ENCODE peak calls at places on chromosomes 1 and 21, in eight cellular contexts. One of them, this sample, is unnamed.

GRCh38 chr21:26962516-26963305 is 4.2 kb downstream of the ADAMTS5 start:
- DNase-seq in SK-N-SH: no peak
- DNase-seq in transverse colon: no peak
- DNase-seq in esophagus muscularis mucosa: no peak
- DNase-seq in A549: no peak
- DNase-seq in sigmoid colon: no peak
- DNase-seq in K562: no peak
- DNase-seq in ovary: no peak
- DNase-seq in this sample: no peak

GRCh38 chr1:22141948-22142314 is 966 bp downstream of the WNT4 start:
- DNase-seq in SK-N-SH: peak; percentile 74
- DNase-seq in transverse colon: no peak
- DNase-seq in esophagus muscularis mucosa: no peak
- DNase-seq in A549: no peak
- DNase-seq in sigmoid colon: no peak
- DNase-seq in K562: no peak
- DNase-seq in ovary: peak; percentile 37
- DNase-seq in this sample: no peak

GRCh38 chr1:9061949-9062555 is 7.4 kb downstream of the SLC2A5 start:
- DNase-seq in SK-N-SH: no peak
- DNase-seq in transverse colon: no peak
- DNase-seq in esophagus muscularis mucosa: no peak
- DNase-seq in A549: no peak
- DNase-seq in sigmoid colon: no peak
- DNase-seq in K562: peak; percentile 4
- DNase-seq in ovary: no peak
- DNase-seq in this sample: no peak

GRCh38 chr1:232344791-232345399 is 285.0 kb downstream of the SIPA1L2 start:
- DNase-seq in SK-N-SH: no peak
- DNase-seq in transverse colon: no peak
- DNase-seq in esophagus muscularis mucosa: no peak
- DNase-seq in A549: no peak
- DNase-seq in sigmoid colon: no peak
- DNase-seq in K562: no peak
- DNase-seq in ovary: no peak
- DNase-seq in this sample: no peak

GRCh38 chr1:29508458-29509107 is 272.3 kb downstream of the PTPRU start:
- DNase-seq in SK-N-SH: no peak
- DNase-seq in transverse colon: no peak
- DNase-seq in esophagus muscularis mucosa: no peak
- DNase-seq in A549: no peak
- DNase-seq in sigmoid colon: no peak
- DNase-seq in K562: no peak
- DNase-seq in ovary: no peak
- DNase-seq in this sample: peak; percentile 47

GRCh38 chr1:58402444-58402843 is 144.1 kb downstream of the OMA1 start:
- DNase-seq in SK-N-SH: no peak
- DNase-seq in transverse colon: no peak
- DNase-seq in esophagus muscularis mucosa: no peak
- DNase-seq in A549: no peak
- DNase-seq in sigmoid colon: no peak
- DNase-seq in K562: no peak
- DNase-seq in ovary: no peak
- DNase-seq in this sample: no peak

GRCh38 chr1:154019940-154020339 is 29.4 kb downstream of the RPS27 start:
- DNase-seq in SK-N-SH: no peak
- DNase-seq in transverse colon: no peak
- DNase-seq in esophagus muscularis mucosa: no peak
- DNase-seq in A549: no peak
- DNase-seq in sigmoid colon: no peak
- DNase-seq in K562: no peak
- DNase-seq in ovary: no peak
- DNase-seq in this sample: no peak

GRCh38 chr1:171480035-171480434 is 5.3 kb upstream of the PRRC2C start:
- DNase-seq in SK-N-SH: no peak
- DNase-seq in transverse colon: no peak
- DNase-seq in esophagus muscularis mucosa: no peak
- DNase-seq in A549: no peak
- DNase-seq in sigmoid colon: no peak
- DNase-seq in K562: no peak
- DNase-seq in ovary: no peak
- DNase-seq in this sample: no peak

GRCh38 chr1:19065526-19066247 is 109.2 kb upstream of the IFFO2 start:
- DNase-seq in SK-N-SH: no peak
- DNase-seq in transverse colon: no peak
- DNase-seq in esophagus muscularis mucosa: no peak
- DNase-seq in A549: no peak
- DNase-seq in sigmoid colon: no peak
- DNase-seq in K562: no peak
- DNase-seq in ovary: no peak
- DNase-seq in this sample: no peak

GRCh38 chr1:93908394-93909145 is 660 bp downstream of the GCLM start:
- DNase-seq in SK-N-SH: no peak
- DNase-seq in transverse colon: peak; percentile 71
- DNase-seq in esophagus muscularis mucosa: no peak
- DNase-seq in A549: peak; percentile 15
- DNase-seq in sigmoid colon: peak; percentile 65
- DNase-seq in K562: peak; percentile 56
- DNase-seq in ovary: peak; percentile 55
- DNase-seq in this sample: peak; percentile 70

GRCh38 chr1:190477687-190478192 is at the start of gene BRINP3:
- DNase-seq in SK-N-SH: peak; percentile 4
- DNase-seq in transverse colon: no peak
- DNase-seq in esophagus muscularis mucosa: no peak
- DNase-seq in A549: no peak
- DNase-seq in sigmoid colon: no peak
- DNase-seq in K562: no peak
- DNase-seq in ovary: no peak
- DNase-seq in this sample: no peak

GRCh38 chr1:117708323-117709288 is 102.8 kb downstream of the TENT5C start:
- DNase-seq in SK-N-SH: no peak
- DNase-seq in transverse colon: no peak
- DNase-seq in esophagus muscularis mucosa: no peak
- DNase-seq in A549: no peak
- DNase-seq in sigmoid colon: no peak
- DNase-seq in K562: peak; percentile 39
- DNase-seq in ovary: no peak
- DNase-seq in this sample: no peak

GRCh38 chr1:9946315-9946714 is 3.0 kb downstream of the NMNAT1 start:
- DNase-seq in SK-N-SH: no peak
- DNase-seq in transverse colon: no peak
- DNase-seq in esophagus muscularis mucosa: no peak
- DNase-seq in A549: no peak
- DNase-seq in sigmoid colon: no peak
- DNase-seq in K562: no peak
- DNase-seq in ovary: no peak
- DNase-seq in this sample: no peak

GRCh38 chr21:44337941-44338895 is 972 bp downstream of the CFAP410 start:
- DNase-seq in SK-N-SH: peak; percentile 90
- DNase-seq in transverse colon: peak; percentile 70
- DNase-seq in esophagus muscularis mucosa: no peak
- DNase-seq in A549: peak; percentile 43
- DNase-seq in sigmoid colon: peak; percentile 91
- DNase-seq in K562: peak; percentile 84
- DNase-seq in ovary: peak; percentile 82
- DNase-seq in this sample: no peak

GRCh38 chr1:59135761-59136255 is 161.1 kb upstream of the FGGY start:
- DNase-seq in SK-N-SH: no peak
- DNase-seq in transverse colon: no peak
- DNase-seq in esophagus muscularis mucosa: peak; percentile 12
- DNase-seq in A549: no peak
- DNase-seq in sigmoid colon: no peak
- DNase-seq in K562: no peak
- DNase-seq in ovary: no peak
- DNase-seq in this sample: no peak

GRCh38 chr1:115654125-115654524 is 12.4 kb downstream of the VANGL1 start:
- DNase-seq in SK-N-SH: peak; percentile 44
- DNase-seq in transverse colon: no peak
- DNase-seq in esophagus muscularis mucosa: no peak
- DNase-seq in A549: no peak
- DNase-seq in sigmoid colon: no peak
- DNase-seq in K562: peak; percentile 42
- DNase-seq in ovary: no peak
- DNase-seq in this sample: no peak

GRCh38 chr21:36551731-36552457 is 72.0 kb upstream of the CLDN14 start:
- DNase-seq in SK-N-SH: no peak
- DNase-seq in transverse colon: no peak
- DNase-seq in esophagus muscularis mucosa: no peak
- DNase-seq in A549: no peak
- DNase-seq in sigmoid colon: no peak
- DNase-seq in K562: no peak
- DNase-seq in ovary: no peak
- DNase-seq in this sample: no peak

GRCh38 chr1:233540788-233541187 is 73.1 kb upstream of the KCNK1 start:
- DNase-seq in SK-N-SH: peak; percentile 44
- DNase-seq in transverse colon: no peak
- DNase-seq in esophagus muscularis mucosa: no peak
- DNase-seq in A549: no peak
- DNase-seq in sigmoid colon: no peak
- DNase-seq in K562: no peak
- DNase-seq in ovary: no peak
- DNase-seq in this sample: no peak

GRCh38 chr1:35656148-35656862 is 15.0 kb upstream of the PSMB2 start:
- DNase-seq in SK-N-SH: no peak
- DNase-seq in transverse colon: no peak
- DNase-seq in esophagus muscularis mucosa: no peak
- DNase-seq in A549: no peak
- DNase-seq in sigmoid colon: no peak
- DNase-seq in K562: no peak
- DNase-seq in ovary: no peak
- DNase-seq in this sample: no peak

GRCh38 chr1:58422436-58422835 is 124.1 kb downstream of the OMA1 start:
- DNase-seq in SK-N-SH: no peak
- DNase-seq in transverse colon: no peak
- DNase-seq in esophagus muscularis mucosa: no peak
- DNase-seq in A549: no peak
- DNase-seq in sigmoid colon: no peak
- DNase-seq in K562: no peak
- DNase-seq in ovary: no peak
- DNase-seq in this sample: no peak

GRCh38 chr21:33069994-33070811 is at the start of gene OLIG1:
- DNase-seq in SK-N-SH: peak; percentile 48
- DNase-seq in transverse colon: no peak
- DNase-seq in esophagus muscularis mucosa: no peak
- DNase-seq in A549: peak; percentile 55
- DNase-seq in sigmoid colon: no peak
- DNase-seq in K562: no peak
- DNase-seq in ovary: no peak
- DNase-seq in this sample: no peak

GRCh38 chr1:66351913-66352312 is 182.0 kb upstream of the SGIP1 start:
- DNase-seq in SK-N-SH: no peak
- DNase-seq in transverse colon: no peak
- DNase-seq in esophagus muscularis mucosa: no peak
- DNase-seq in A549: no peak
- DNase-seq in sigmoid colon: no peak
- DNase-seq in K562: no peak
- DNase-seq in ovary: no peak
- DNase-seq in this sample: no peak

GRCh38 chr1:201562659-201563405 is 23.9 kb downstream of the NAV1 start:
- DNase-seq in SK-N-SH: peak; percentile 53
- DNase-seq in transverse colon: no peak
- DNase-seq in esophagus muscularis mucosa: no peak
- DNase-seq in A549: no peak
- DNase-seq in sigmoid colon: peak; percentile 83
- DNase-seq in K562: no peak
- DNase-seq in ovary: no peak
- DNase-seq in this sample: peak; percentile 77

GRCh38 chr21:14737922-14738321 is 191.8 kb upstream of the SAMSN1 start:
- DNase-seq in SK-N-SH: peak; percentile 9
- DNase-seq in transverse colon: peak; percentile 46
- DNase-seq in esophagus muscularis mucosa: no peak
- DNase-seq in A549: peak; percentile 1
- DNase-seq in sigmoid colon: no peak
- DNase-seq in K562: peak; percentile 49
- DNase-seq in ovary: no peak
- DNase-seq in this sample: no peak
- TF ChIP-seq EP300 in SK-N-SH: no peak
- TF ChIP-seq EP300 in transverse colon: no peak
- TF ChIP-seq EP300 in esophagus muscularis mucosa: no peak
- TF ChIP-seq EP300 in A549: no peak
- TF ChIP-seq EP300 in sigmoid colon: no peak
- TF ChIP-seq EP300 in K562: peak; percentile 44
- TF ChIP-seq EP300 in ovary: no peak
- TF ChIP-seq EP300 in this sample: no peak

GRCh38 chr1:12615166-12615915 is 2.7 kb downstream of the DHRS3 start:
- DNase-seq in SK-N-SH: no peak
- DNase-seq in transverse colon: no peak
- DNase-seq in esophagus muscularis mucosa: no peak
- DNase-seq in A549: no peak
- DNase-seq in sigmoid colon: peak; percentile 68
- DNase-seq in K562: no peak
- DNase-seq in ovary: no peak
- DNase-seq in this sample: no peak
- H3K4me3 ChIP-seq in SK-N-SH: peak overlapping the region; percentile 48
- H3K4me3 ChIP-seq in transverse colon: peak overlapping the region; percentile 85
- H3K4me3 ChIP-seq in esophagus muscularis mucosa: peak overlapping the region; percentile 97
- H3K4me3 ChIP-seq in A549: peak overlapping the region; percentile 93
- H3K4me3 ChIP-seq in sigmoid colon: peak overlapping the region; percentile 85
- H3K4me3 ChIP-seq in K562: peak overlapping the region; percentile 71
- H3K4me3 ChIP-seq in ovary: peak overlapping the region; percentile 80
- H3K4me3 ChIP-seq in this sample: peak overlapping the region; percentile 87

DNA sequence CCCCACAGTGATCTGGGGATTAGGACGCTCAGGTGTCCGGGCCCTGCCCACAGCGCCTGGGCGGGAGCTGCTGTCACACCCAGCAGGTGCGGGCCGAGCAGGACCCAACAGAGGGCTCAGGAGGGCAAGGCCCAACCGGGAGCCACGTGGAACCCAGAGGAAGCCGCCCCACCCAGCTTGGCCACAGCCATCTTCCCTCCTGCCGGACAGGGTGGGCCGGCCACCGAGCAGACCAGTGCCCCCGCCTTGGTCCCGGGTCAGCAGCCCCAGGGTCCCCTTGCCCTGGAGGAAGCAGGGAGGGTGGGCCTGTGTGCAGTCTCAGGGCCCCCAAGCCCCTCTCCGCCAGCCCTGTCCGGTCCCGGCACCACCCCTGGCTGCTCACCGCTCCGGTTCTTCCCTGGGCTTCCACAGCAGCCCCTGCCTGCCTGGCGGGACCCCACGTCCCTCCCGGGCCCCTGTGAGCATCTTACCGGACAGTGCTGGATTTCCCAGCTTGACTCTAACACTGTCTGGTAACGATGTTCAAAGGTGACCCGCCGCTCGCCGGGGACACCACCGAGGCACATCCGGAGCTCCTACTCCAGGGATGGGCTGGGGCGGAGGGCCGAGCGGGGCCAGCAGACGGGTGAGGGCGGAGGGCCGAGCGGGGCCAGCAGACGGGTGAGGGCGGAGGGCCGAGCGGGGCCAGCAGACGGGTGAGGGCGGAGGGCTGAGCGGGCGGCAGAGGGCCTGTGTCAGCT is 6.1 kb upstream of the TTLL10 start:
- DNase-seq in SK-N-SH: no peak
- DNase-seq in transverse colon: peak; percentile 87
- DNase-seq in esophagus muscularis mucosa: no peak
- DNase-seq in A549: no peak
- DNase-seq in sigmoid colon: no peak
- DNase-seq in K562: no peak
- DNase-seq in ovary: no peak
- DNase-seq in this sample: no peak
- TF ChIP-seq EP300 in SK-N-SH: no peak
- TF ChIP-seq EP300 in transverse colon: no peak
- TF ChIP-seq EP300 in esophagus muscularis mucosa: no peak
- TF ChIP-seq EP300 in A549: no peak
- TF ChIP-seq EP300 in sigmoid colon: no peak
- TF ChIP-seq EP300 in K562: no peak
- TF ChIP-seq EP300 in ovary: no peak
- TF ChIP-seq EP300 in this sample: no peak

GRCh38 chr1:3577711-3578432 is 33.4 kb downstream of the MEGF6 start:
- DNase-seq in SK-N-SH: no peak
- DNase-seq in transverse colon: no peak
- DNase-seq in esophagus muscularis mucosa: no peak
- DNase-seq in A549: no peak
- DNase-seq in sigmoid colon: no peak
- DNase-seq in K562: no peak
- DNase-seq in ovary: no peak
- DNase-seq in this sample: no peak
- H3K4me3 ChIP-seq in SK-N-SH: no peak overlapping the region
- H3K4me3 ChIP-seq in transverse colon: no peak overlapping the region
- H3K4me3 ChIP-seq in esophagus muscularis mucosa: no peak overlapping the region
- H3K4me3 ChIP-seq in A549: no peak overlapping the region
- H3K4me3 ChIP-seq in sigmoid colon: no peak overlapping the region
- H3K4me3 ChIP-seq in K562: no peak overlapping the region
- H3K4me3 ChIP-seq in ovary: no peak overlapping the region
- H3K4me3 ChIP-seq in this sample: no peak overlapping the region

This sample was measured in suprapubic skin.